ENCODE peak calls at places on chromosomes 5 and 9, in eight cellular contexts. N is ovary, Q is tibial nerve, D is A549, J is heart left ventricle, Y is K562, M is thyroid gland, B is spleen. G is an unnamed sample. For H3K4me1, the result is how much of the 10 kb centered on the place peaks cover.

GRCh38 chr5:65102501-65102825 is 333.7 kb downstream of the CWC27 start:
- DNase-seq in J (no peak), D (no peak), N (peak), Y (no peak), B (no peak), Q (no peak), M (no peak), G (no peak)

GRCh38 chr9:79734989-79735779 is 163.4 kb downstream of the TLE4 start:
- DNase-seq in J (no peak), B (no peak), Y (no peak), N (no peak), M (no peak), D (no peak), Q (no peak), G (no peak)

GRCh38 chr9:112844771-112845542 is 45.7 kb downstream of the SLC46A2 start:
- DNase-seq in B (peak), Q (peak), D (peak), N (peak), J (peak), Y (peak), M (peak), G (peak)

GRCh38 chr5:8981496-8981895 is 564.4 kb downstream of the SEMA5A start:
- DNase-seq in D (no peak), M (no peak), J (no peak), N (no peak), B (no peak), Q (no peak), Y (no peak), G (no peak)

GRCh38 chr5:59483971-59484472 is 409.5 kb downstream of the PDE4D start:
- DNase-seq in B (no peak), N (no peak), Y (no peak), D (peak), Q (no peak), M (no peak), J (no peak), G (no peak)

GRCh38 chr5:14523243-14524034 is 58.2 kb upstream of the OTULINL start:
- DNase-seq in Y (no peak), N (no peak), D (no peak), M (no peak), J (no peak), Q (no peak), B (no peak), G (no peak)

GRCh38 chr9:20984471-20984870 is 47.0 kb downstream of the HACD4 start:
- DNase-seq in N (no peak), Y (no peak), Q (no peak), M (no peak), D (no peak), J (no peak), B (no peak), G (no peak)

GRCh38 chr9:16294371-16294770 is 576.1 kb downstream of the BNC2 start:
- DNase-seq in N (no peak), Q (no peak), B (no peak), M (no peak), D (no peak), Y (no peak), J (no peak), G (no peak)

GRCh38 chr5:179554981-179555380 is 4.6 kb downstream of the RUFY1 start:
- DNase-seq in D (no peak), Y (no peak), Q (no peak), B (peak), N (no peak), J (no peak), M (no peak), G (no peak)

GRCh38 chr9:125594211-125594610 is 112.8 kb downstream of the MAPKAP1 start:
- DNase-seq in Q (no peak), N (no peak), B (no peak), D (no peak), Y (no peak), J (no peak), M (no peak), G (no peak)

GRCh38 chr5:77301447-77301878 is 91.0 kb downstream of the PDE8B start:
- DNase-seq in M (no peak), Y (no peak), N (no peak), B (no peak), D (peak), Q (no peak), J (no peak), G (no peak)

GRCh38 chr9:120711841-120712538 is 2.3 kb downstream of the MEGF9 start:
- DNase-seq in M (no peak), Q (no peak), B (no peak), N (no peak), Y (peak), D (peak), J (no peak), G (no peak)

GRCh38 chr5:134099288-134099872 is 15.1 kb upstream of the TCF7 start:
- DNase-seq in B (no peak), Q (no peak), D (no peak), Y (peak), N (no peak), M (no peak), J (no peak), G (no peak)

GRCh38 chr9:88772602-88773001 is 218.7 kb upstream of the S1PR3 start:
- DNase-seq in N (no peak), Q (no peak), D (no peak), J (no peak), M (no peak), B (no peak), Y (no peak), G (no peak)

GRCh38 chr5:113182658-113183344 is 206.2 kb downstream of the DCP2 start:
- DNase-seq in B (no peak), Y (no peak), J (no peak), D (no peak), M (no peak), N (no peak), Q (no peak), G (no peak)

GRCh38 chr9:134830126-134830525 is 50.5 kb upstream of the FCN2 start:
- DNase-seq in Q (no peak), Y (no peak), B (no peak), J (no peak), M (no peak), D (no peak), N (no peak), G (no peak)

GRCh38 chr5:173505634-173506033 is 110.8 kb downstream of the BOD1 start:
- DNase-seq in Y (no peak), B (no peak), D (no peak), J (no peak), M (no peak), N (no peak), Q (no peak), G (no peak)

GRCh38 chr9:69549310-69550202 is 122.6 kb downstream of the APBA1 start:
- DNase-seq in Q (no peak), Y (peak), N (no peak), B (no peak), M (peak), J (no peak), D (peak), G (peak)

GRCh38 chr9:70924380-70924779 is 197.0 kb downstream of the TRPM3 start:
- DNase-seq in J (no peak), Q (no peak), M (no peak), D (no peak), B (no peak), N (no peak), Y (no peak), G (no peak)

GRCh38 chr5:57986746-57987145 is 473.1 kb downstream of the PLK2 start:
- DNase-seq in M (no peak), N (no peak), Q (no peak), B (no peak), D (peak), Y (no peak), J (peak), G (peak)

GRCh38 chr9:134985451-134985850 is 67.7 kb upstream of the FCN1 start:
- DNase-seq in J (no peak), Q (no peak), D (no peak), B (peak), M (no peak), N (no peak), Y (no peak), G (no peak)

GRCh38 chr9:108486791-108487190 is 369.0 kb downstream of the ACTL7B start:
- DNase-seq in D (no peak), Q (no peak), M (no peak), B (no peak), N (no peak), Y (no peak), J (no peak), G (no peak)

DNA sequence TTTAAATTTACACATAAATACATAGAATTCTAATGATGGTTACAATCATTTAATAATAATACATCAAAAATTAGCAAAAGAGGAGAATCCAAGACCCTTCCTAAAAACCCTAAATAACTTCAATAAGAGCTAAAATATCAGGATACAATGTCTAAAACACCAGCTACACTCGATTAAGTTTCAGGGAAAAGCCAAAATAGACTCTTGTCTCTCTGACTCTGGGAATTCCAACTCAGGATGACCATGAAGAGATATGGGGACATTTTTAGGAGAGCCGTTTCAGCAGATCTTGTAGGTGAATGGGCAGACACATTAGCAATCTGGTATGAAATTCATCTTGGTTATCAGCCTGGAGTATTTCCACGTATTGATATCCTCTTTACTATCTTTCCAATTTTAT is 193.3 kb upstream of the NR3C1 start:
- DNase-seq in M (no peak), N (no peak), B (no peak), Q (no peak), D (no peak), Y (no peak), J (no peak), G (no peak)
- H3K4me1 ChIP-seq in M (under half), N (under half), B (under half), Q (under half), D (half or more), Y (under half), J (under half), G (under half)

GRCh38 chr9:95317893-95318211 is 343 bp upstream of the FANCC start:
- DNase-seq in M (no peak), D (no peak), Q (no peak), B (no peak), N (no peak), J (no peak), Y (no peak), G (no peak)
- TF ChIP-seq POLR2A in M (no peak), D (no peak), Q (no peak), B (no peak), N (no peak), J (no peak), Y (no peak), G (peak)

GRCh38 chr9:109989296-109989695 is 209.3 kb downstream of the PALM2AKAP2 start:
- DNase-seq in Y (no peak), B (no peak), N (no peak), Q (no peak), M (no peak), J (no peak), D (no peak), G (no peak)
- H3K27ac ChIP-seq in Y (no peak), B (no peak), N (no peak), Q (no peak), M (no peak), J (no peak), D (no peak), G (no peak)

GRCh38 chr5:174714751-174715150 is 9.6 kb upstream of the MSX2 start:
- DNase-seq in N (no peak), M (no peak), D (no peak), B (no peak), J (no peak), Y (no peak), Q (no peak), G (no peak)
- H3K4me1 ChIP-seq in N (under half), M (under half), D (under half), B (under half), J (under half), Y (under half), Q (under half), G (under half)

DNA sequence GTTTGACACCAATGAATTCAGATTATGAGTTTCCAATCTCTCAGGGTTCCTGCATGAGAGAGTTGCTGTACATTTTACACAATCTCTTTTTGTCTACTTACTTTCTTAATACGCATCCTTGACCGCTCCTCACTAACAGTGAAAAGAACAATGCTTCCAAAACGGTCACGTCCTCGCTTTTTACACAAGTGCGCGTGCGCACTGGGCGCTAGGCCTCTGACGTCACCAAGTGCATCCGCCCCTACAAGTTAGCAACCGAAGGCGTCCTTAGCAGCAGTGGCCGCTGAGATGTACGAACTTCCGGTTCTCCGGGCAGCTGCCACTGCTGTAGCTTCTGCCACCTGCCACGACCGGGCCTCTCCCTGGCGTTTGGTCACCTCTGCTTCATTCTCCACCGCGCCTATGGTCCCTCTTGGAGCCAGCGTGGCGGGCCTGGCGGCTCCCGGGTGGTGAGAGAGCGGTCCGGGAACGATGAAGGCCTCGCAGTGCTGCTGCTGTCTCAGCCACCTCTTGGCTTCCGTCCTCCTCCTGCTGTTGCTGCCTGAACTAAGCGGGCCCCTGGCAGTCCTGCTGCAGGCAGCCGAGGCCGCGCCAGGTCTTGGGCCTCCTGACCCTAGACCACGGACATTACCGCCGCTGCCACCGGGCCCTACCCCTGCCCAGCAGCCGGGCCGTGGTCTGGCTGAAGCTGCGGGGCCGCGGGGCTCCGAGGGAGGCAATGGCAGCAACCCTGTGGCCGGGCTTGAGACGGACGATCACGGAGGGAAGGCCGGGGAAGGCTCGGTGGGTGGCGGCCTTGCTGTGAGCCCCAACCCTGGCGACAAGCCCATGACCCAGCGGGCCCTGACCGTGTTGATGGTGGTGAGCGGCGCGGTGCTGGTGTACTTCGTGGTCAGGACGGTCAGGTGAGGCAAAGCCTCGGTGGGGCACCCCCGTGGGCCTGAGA is at the start of gene FAM174A:
- DNase-seq in Y (peak), D (peak), M (peak), Q (peak), J (peak), B (peak), N (peak), G (peak)
- TF ChIP-seq POLR2A in Y (peak), D (peak), M (peak), Q (no peak), J (no peak), B (no peak), N (peak), G (peak)